ENCODE peak calls at places on chromosome 9, in four cellular contexts. V is memory B cell, C is HTR-8/SVneo, D is uterus. F is an unnamed sample.

GRCh38 chr9:130304141-130304540 is 38.6 kb downstream of the HMCN2 start:
- DNase-seq in V (no peak), C (no peak), D (no peak), F (no peak)

GRCh38 chr9:93813687-93814560 is 141.2 kb downstream of the BARX1 start:
- DNase-seq in V (no peak), C (no peak), D (no peak), F (peak)

GRCh38 chr9:95757026-95757425 is 118.5 kb upstream of the ERCC6L2 start:
- DNase-seq in V (no peak), C (no peak), D (no peak), F (no peak)

GRCh38 chr9:38681747-38682227 is 38.1 kb downstream of the FAM240B start:
- DNase-seq in V (no peak), C (peak), D (no peak), F (no peak)

GRCh38 chr9:124707667-124708066 is 63.4 kb downstream of the NR6A1 start:
- DNase-seq in V (no peak), C (no peak), D (no peak), F (no peak)

GRCh38 chr9:35070823-35071813 is 1.3 kb downstream of the VCP start:
- DNase-seq in V (no peak), C (no peak), D (no peak), F (no peak)

GRCh38 chr9:95143591-95144561 is 173.6 kb downstream of the FANCC start:
- DNase-seq in V (no peak), C (no peak), D (peak), F (no peak)

GRCh38 chr9:21854594-21854993 is 52.2 kb downstream of the MTAP start:
- DNase-seq in V (no peak), C (no peak), D (no peak), F (no peak)

GRCh38 chr9:38380872-38381534 is 11.5 kb upstream of the ALDH1B1 start:
- DNase-seq in V (no peak), C (no peak), D (no peak), F (no peak)

GRCh38 chr9:16519001-16519400 is 351.5 kb downstream of the BNC2 start:
- DNase-seq in V (no peak), C (no peak), D (no peak), F (no peak)

GRCh38 chr9:2145746-2146145 is 130.6 kb downstream of the SMARCA2 start:
- DNase-seq in V (no peak), C (no peak), D (no peak), F (no peak)

GRCh38 chr9:99748251-99748650 is 73.4 kb upstream of the NR4A3 start:
- DNase-seq in V (no peak), C (no peak), D (no peak), F (no peak)

GRCh38 chr9:107839371-107839770 is 349.8 kb upstream of the KLF4 start:
- DNase-seq in V (no peak), C (no peak), D (no peak), F (no peak)

GRCh38 chr9:131757549-131757948 is 17.7 kb upstream of the RAPGEF1 start:
- DNase-seq in V (no peak), C (no peak), D (no peak), F (no peak)

GRCh38 chr9:133708770-133709611 is 29.2 kb downstream of the SARDH start:
- DNase-seq in V (no peak), C (no peak), D (no peak), F (peak)

GRCh38 chr9:132878695-132879064 is at the start of gene SPACA9:
- DNase-seq in V (no peak), C (peak), D (peak), F (peak)

GRCh38 chr9:79210541-79211243 is 361.1 kb upstream of the TLE4 start:
- DNase-seq in V (no peak), C (no peak), D (no peak), F (no peak)

GRCh38 chr9:87479801-87480201 is 17.9 kb upstream of the DAPK1 start:
- DNase-seq in V (no peak), C (no peak), D (no peak), F (no peak)

GRCh38 chr9:104948277-104948676 is 20.3 kb upstream of the ABCA1 start:
- DNase-seq in V (no peak), C (no peak), D (no peak), F (no peak)

GRCh38 chr9:136336881-136337280 is 9.5 kb downstream of the GPSM1 start:
- DNase-seq in V (no peak), C (no peak), D (no peak), F (no peak)

F was measured in activated B cell treated with CpG ODN at 0.5 μM for 24 hours.